ENCODE peak calls at places on chromosomes 2 and 18, in nine cellular contexts. L, S, V, Y, C, U, N, X and Q are unnamed samples.

GRCh38 chr18:63799164-63799563 is 23.9 kb downstream of the SERPINB7 start:
- DNase-seq in L (no peak), V (no peak), X (no peak), N (no peak), S (no peak), Y (no peak), U (no peak), C (peak), Q (no peak)

GRCh38 chr2:44689516-44689915 is 252.0 kb upstream of the SIX3 start:
- DNase-seq in S (no peak), L (no peak), C (no peak), U (no peak), V (no peak), X (no peak), Y (no peak), N (no peak), Q (no peak)

GRCh38 chr2:46493971-46494250 is 14.5 kb downstream of the TMEM247 start:
- DNase-seq in S (no peak), N (no peak), X (no peak), U (no peak), V (peak), Y (no peak), C (no peak), L (no peak), Q (no peak)

GRCh38 chr2:122519366-122519765 is 763.9 kb downstream of the TSN start:
- DNase-seq in C (no peak), S (no peak), V (no peak), X (no peak), Y (peak), U (no peak), L (no peak), N (no peak), Q (no peak)

GRCh38 chr2:30365201-30365600 is 81.8 kb upstream of the LCLAT1 start:
- DNase-seq in L (no peak), N (no peak), C (no peak), S (no peak), Y (no peak), X (no peak), V (no peak), U (no peak), Q (no peak)

GRCh38 chr18:8799593-8799992 is 94.2 kb downstream of the MTCL1 start:
- DNase-seq in S (no peak), C (no peak), L (no peak), U (no peak), N (no peak), Y (peak), V (no peak), X (no peak), Q (no peak)

GRCh38 chr2:152134488-152135280 is 35.8 kb upstream of the CACNB4 start:
- DNase-seq in V (no peak), C (no peak), U (no peak), Y (no peak), S (no peak), N (no peak), L (peak), X (no peak), Q (peak)

GRCh38 chr2:127705281-127706065 is 4.2 kb downstream of the SFT2D3 start:
- DNase-seq in S (no peak), L (no peak), Y (peak), X (no peak), N (no peak), V (no peak), C (no peak), U (no peak), Q (peak)

GRCh38 chr18:23337599-23338444 is 115.3 kb upstream of the RIOK3 start:
- DNase-seq in C (no peak), V (peak), S (no peak), U (peak), X (no peak), L (peak), N (no peak), Y (peak), Q (no peak)

GRCh38 chr2:54015809-54016703 is 45.3 kb upstream of the PSME4 start:
- DNase-seq in N (no peak), V (no peak), X (no peak), U (no peak), S (no peak), L (peak), C (peak), Y (peak), Q (peak)

GRCh38 chr2:44927979-44928659 is 13.4 kb upstream of the SIX3 start:
- DNase-seq in C (no peak), S (no peak), V (peak), L (no peak), N (no peak), Y (no peak), U (no peak), X (no peak), Q (no peak)

GRCh38 chr2:128440666-128441340 is 122.1 kb upstream of the HS6ST1 start:
- DNase-seq in U (peak), Y (no peak), C (no peak), S (no peak), V (no peak), L (no peak), N (no peak), X (no peak), Q (no peak)

GRCh38 chr2:150174396-150174795 is 313.1 kb downstream of the RND3 start:
- DNase-seq in V (no peak), U (no peak), L (no peak), N (no peak), S (no peak), Y (no peak), C (no peak), X (no peak), Q (no peak)

GRCh38 chr2:206824219-206824618 is 58.8 kb downstream of the FASTKD2 start:
- DNase-seq in S (no peak), C (no peak), V (no peak), Y (no peak), L (peak), U (no peak), X (no peak), N (no peak), Q (peak)

GRCh38 chr18:31741096-31741735 is 19.5 kb downstream of the SLC25A52 start:
- DNase-seq in V (no peak), U (peak), X (no peak), C (peak), S (no peak), L (peak), Y (peak), N (peak), Q (peak)

GRCh38 chr18:62324917-62325805 is at the start of gene TNFRSF11A:
- DNase-seq in C (peak), L (no peak), V (no peak), Y (no peak), S (no peak), N (peak), X (peak), U (peak), Q (no peak)

GRCh38 chr2:172693037-172693436 is 42.6 kb upstream of the RAPGEF4 start:
- DNase-seq in S (no peak), L (peak), V (no peak), Y (peak), X (peak), N (no peak), C (peak), U (peak), Q (peak)

GRCh38 chr2:2254206-2254605 is 76.9 kb downstream of the MYT1L start:
- DNase-seq in V (no peak), Y (no peak), X (no peak), U (no peak), N (no peak), L (no peak), C (no peak), S (no peak), Q (no peak)

GRCh38 chr2:66170681-66171234 is 264.2 kb upstream of the MEIS1 start:
- DNase-seq in C (no peak), X (no peak), U (no peak), S (no peak), V (no peak), N (no peak), Y (no peak), L (no peak), Q (no peak)

GRCh38 chr2:226796012-226796839 is 3.4 kb downstream of the IRS1 start:
- DNase-seq in V (peak), N (no peak), C (no peak), S (no peak), L (no peak), U (no peak), Y (peak), X (no peak), Q (no peak)

GRCh38 chr2:69572640-69573039 is 70.9 kb downstream of the AAK1 start:
- DNase-seq in N (no peak), L (peak), C (peak), S (no peak), U (no peak), Y (peak), X (no peak), V (no peak), Q (peak)

GRCh38 chr18:39326772-39327171 is 1761.2 kb upstream of the CELF4 start:
- DNase-seq in S (no peak), L (no peak), N (no peak), C (no peak), Y (no peak), V (no peak), U (no peak), X (no peak), Q (no peak)

GRCh38 chr2:173511942-173512341 is 157.3 kb downstream of the CDCA7 start:
- DNase-seq in Y (no peak), U (no peak), X (no peak), C (no peak), L (no peak), V (no peak), S (no peak), N (no peak), Q (no peak)

GRCh38 chr2:198815626-198816025 is 642.1 kb downstream of the SATB2 start:
- DNase-seq in L (no peak), C (no peak), S (no peak), Y (no peak), N (no peak), X (no peak), U (no peak), V (no peak), Q (no peak)

GRCh38 chr18:25736516-25736915 is 353.9 kb downstream of the SS18 start:
- DNase-seq in S (no peak), N (no peak), L (no peak), V (no peak), C (no peak), Y (peak), U (no peak), X (no peak), Q (no peak)